ENCODE peak calls at places on chromosome 6, in five cellular contexts. L is spleen, H is endodermal cell, D is AG10803, W is stomach. B is an unnamed sample.

GRCh38 chr6:144969154-144969553 is 684.0 kb downstream of the UTRN start:
- DNase-seq in D (no peak), L (no peak), W (no peak), H (no peak), B (no peak)

GRCh38 chr6:63197741-63198140 is 13.5 kb upstream of the FKBP1C start:
- DNase-seq in W (no peak), H (no peak), D (no peak), L (no peak), B (no peak)

GRCh38 chr6:136014454-136015421 is 163.2 kb downstream of the PDE7B start:
- DNase-seq in L (no peak), W (no peak), D (peak), H (peak), B (peak)

GRCh38 chr6:99821164-99821563 is 172.9 kb downstream of the MCHR2 start:
- DNase-seq in W (no peak), L (no peak), H (no peak), D (no peak), B (no peak)

GRCh38 chr6:43798688-43799444 is 28.9 kb downstream of the VEGFA start:
- DNase-seq in D (peak), W (peak), L (peak), H (no peak), B (peak)

GRCh38 chr6:34027445-34027936 is 118.4 kb downstream of the GRM4 start:
- DNase-seq in H (peak), W (peak), D (peak), L (peak), B (peak)

GRCh38 chr6:1379026-1379809 is 10.2 kb upstream of the FOXF2 start:
- DNase-seq in H (no peak), W (no peak), D (no peak), L (peak), B (no peak)

GRCh38 chr6:155224031-155224451 is 39.8 kb upstream of the CLDN20 start:
- DNase-seq in W (no peak), H (no peak), L (no peak), D (peak), B (peak)

GRCh38 chr6:165659945-165660862 is 2.8 kb downstream of the PDE10A start:
- DNase-seq in W (no peak), H (peak), L (no peak), D (no peak), B (no peak)

GRCh38 chr6:106300944-106301343 is 24.6 kb downstream of the ATG5 start:
- DNase-seq in L (no peak), W (no peak), D (peak), H (no peak), B (peak)

GRCh38 chr6:127460465-127460864 is 1.3 kb upstream of the KIAA0408 start:
- DNase-seq in D (no peak), H (no peak), L (no peak), W (no peak), B (no peak)

GRCh38 chr6:148968636-148969270 is 221.9 kb downstream of the UST start:
- DNase-seq in L (no peak), D (peak), H (no peak), W (no peak), B (peak)

GRCh38 chr6:84762220-84762940 is 2.0 kb downstream of the TBX18 start:
- DNase-seq in D (peak), W (no peak), H (no peak), L (no peak), B (peak)

GRCh38 chr6:41071501-41071922 is 644 bp downstream of the OARD1 start:
- DNase-seq in H (no peak), L (peak), W (no peak), D (no peak), B (no peak)

GRCh38 chr6:124434416-124434815 is 527.8 kb upstream of the RNF217 start:
- DNase-seq in D (no peak), H (no peak), W (no peak), L (no peak), B (peak)

GRCh38 chr6:104301921-104302320 is 557.8 kb downstream of the HACE1 start:
- DNase-seq in L (no peak), H (no peak), W (no peak), D (no peak), B (no peak)

GRCh38 chr6:130322673-130323268 is 43.0 kb upstream of the TMEM200A start:
- DNase-seq in H (peak), L (no peak), D (peak), W (peak), B (peak)

GRCh38 chr6:3732345-3733141 is 19.0 kb downstream of the PXDC1 start:
- DNase-seq in L (peak), D (peak), H (peak), W (peak), B (peak)

GRCh38 chr6:7691675-7692452 is 34.0 kb upstream of the BMP6 start:
- DNase-seq in H (peak), L (no peak), W (no peak), D (peak), B (peak)

GRCh38 chr6:29081312-29081711 is 5.8 kb downstream of the OR2B3 start:
- DNase-seq in L (no peak), H (no peak), W (no peak), D (no peak), B (no peak)

GRCh38 chr6:54775586-54775985 is 71.0 kb upstream of the FAM83B start:
- DNase-seq in D (peak), W (no peak), L (no peak), H (no peak), B (peak)

DNA sequence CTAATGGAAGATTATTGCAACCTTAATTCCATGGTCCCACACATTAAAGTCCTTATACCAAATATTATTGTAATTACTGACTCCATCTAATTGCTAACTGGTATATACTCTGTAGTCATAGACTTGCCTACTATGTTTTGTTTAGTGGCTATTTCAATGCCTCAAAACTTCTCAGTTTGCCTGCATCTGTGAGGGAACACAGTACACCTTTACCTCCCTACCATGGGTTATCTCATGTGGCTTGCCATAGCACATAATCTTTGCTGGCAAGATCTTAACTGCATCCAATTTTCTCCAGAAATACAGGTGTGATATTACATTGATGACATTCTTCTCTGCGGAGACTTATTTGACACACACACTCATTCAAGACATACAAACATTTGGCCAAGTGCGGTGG is 107.1 kb upstream of the ZNF184 start:
- DNase-seq in H (no peak), W (no peak), D (no peak), L (no peak), B (no peak)
- TF ChIP-seq CTCF in H (no peak), W (no peak), D (no peak), L (no peak), B (no peak)

GRCh38 chr6:10532392-10532791 is 11.2 kb downstream of the GCNT2 start:
- DNase-seq in D (no peak), L (no peak), H (no peak), W (no peak), B (no peak)

GRCh38 chr6:10531513-10531912 is 10.4 kb downstream of the GCNT2 start:
- DNase-seq in L (no peak), D (no peak), H (no peak), W (no peak), B (no peak)

GRCh38 chr6:10529231-10529801 is 8.2 kb downstream of the GCNT2 start:
- DNase-seq in L (no peak), D (no peak), W (peak), H (no peak), B (peak)

GRCh38 chr6:10534418-10534760 is 13.2 kb downstream of the GCNT2 start:
- DNase-seq in L (no peak), W (no peak), H (no peak), D (no peak), B (no peak)

GRCh38 chr6:10531942-10532341 is 10.8 kb downstream of the GCNT2 start:
- DNase-seq in L (no peak), H (no peak), D (no peak), W (no peak), B (no peak)
- H3K4me3 ChIP-seq in L (peak), H (no peak), D (no peak), W (peak), B (no peak)

GRCh38 chr6:71886184-71887005 is at the start of gene RIMS1:
- DNase-seq in H (peak), D (peak), L (peak), W (no peak), B (peak)
- TF ChIP-seq CTCF in H (peak), D (no peak), L (no peak), W (no peak), B (peak)

DNA sequence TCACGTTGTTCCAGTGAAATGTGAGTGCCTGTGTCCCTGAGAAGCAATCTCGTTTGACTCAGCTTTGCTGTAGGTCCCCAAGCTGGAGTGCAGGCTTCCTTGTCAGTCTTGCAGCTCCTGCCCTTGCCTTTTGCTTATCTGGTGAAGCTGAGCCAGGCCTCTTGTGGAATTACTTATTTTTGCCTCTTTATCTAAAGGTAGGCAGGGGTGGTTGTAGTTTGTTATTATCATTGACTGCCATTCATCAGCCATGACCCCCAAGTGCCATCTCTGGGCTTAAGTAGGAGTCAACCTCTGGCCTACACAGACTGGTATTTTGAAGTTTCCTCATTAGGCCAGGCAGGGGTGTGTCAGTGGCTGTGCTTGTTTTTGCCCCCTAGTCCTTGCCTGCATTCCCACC is 2.1 kb downstream of the TMEM14B start:
- DNase-seq in L (no peak), D (no peak), W (no peak), H (no peak), B (no peak)
- H3K4me3 ChIP-seq in L (no peak), D (no peak), W (no peak), H (peak), B (no peak)

GRCh38 chr6:137473651-137474050 is 20.5 kb downstream of the OLIG3 start:
- DNase-seq in H (no peak), W (no peak), L (no peak), D (no peak), B (no peak)

GRCh38 chr6:137471951-137472350 is 22.2 kb downstream of the OLIG3 start:
- DNase-seq in H (no peak), L (no peak), W (no peak), D (no peak), B (no peak)

GRCh38 chr6:137472738-137473137 is 21.5 kb downstream of the OLIG3 start:
- DNase-seq in L (no peak), D (no peak), W (no peak), H (no peak), B (no peak)

GRCh38 chr6:137471497-137471896 is 22.7 kb downstream of the OLIG3 start:
- DNase-seq in H (no peak), D (no peak), L (no peak), W (no peak), B (no peak)

DNA sequence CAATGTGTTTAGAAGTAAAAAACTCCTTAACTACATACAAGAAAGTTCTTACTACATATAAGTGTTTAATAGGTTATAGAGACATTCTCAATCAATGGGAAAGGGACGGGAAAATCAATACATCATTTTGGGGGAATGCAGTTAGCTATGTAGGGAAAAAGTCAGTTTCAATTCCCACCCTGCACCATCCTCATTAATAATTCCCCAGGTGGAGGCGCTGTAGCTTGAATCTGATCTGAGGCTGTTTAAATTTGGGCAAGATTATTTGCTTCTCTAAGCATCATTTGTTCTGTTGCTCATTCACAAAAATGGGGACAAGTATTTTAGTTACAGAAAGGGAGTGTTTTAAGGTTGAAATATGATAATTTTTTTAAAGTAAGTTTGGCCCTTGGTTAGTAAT is 19.1 kb downstream of the OLIG3 start:
- DNase-seq in D (no peak), H (peak), W (no peak), L (no peak), B (no peak)
- TF ChIP-seq CTCF in D (no peak), H (peak), W (no peak), L (no peak), B (peak)